ENCODE peak calls at places on chromosomes 12 and 14, in five cellular contexts. Z is HepG2, P is HCT116, A is K562, Q is GM12878. H is an unnamed sample.

GRCh38 chr14:24264298-24264697 is 1.3 kb upstream of the TGM1 start:
- DNase-seq in Z (no peak), P (no peak), A (no peak), Q (no peak), H (no peak)

GRCh38 chr14:69710378-69710777 is 56.6 kb upstream of the SRSF5 start:
- DNase-seq in Z (no peak), P (no peak), A (no peak), Q (no peak), H (no peak)

GRCh38 chr14:96091941-96092411 is 52.8 kb downstream of the C14orf132 start:
- DNase-seq in Z (no peak), P (no peak), A (no peak), Q (no peak), H (no peak)

GRCh38 chr14:104895207-104895785 is 29.4 kb upstream of the PLD4 start:
- DNase-seq in Z (no peak), P (no peak), A (no peak), Q (no peak), H (no peak)

GRCh38 chr14:23086565-23086964 is 8.4 kb downstream of the ACIN1 start:
- DNase-seq in Z (no peak), P (no peak), A (no peak), Q (no peak), H (no peak)

GRCh38 chr12:100359822-100360221 is 2.9 kb downstream of the SLC17A8 start:
- DNase-seq in Z (no peak), P (no peak), A (no peak), Q (no peak), H (no peak)

GRCh38 chr14:32950584-32950983 is 11.9 kb downstream of the NPAS3 start:
- DNase-seq in Z (no peak), P (no peak), A (no peak), Q (no peak), H (no peak)

GRCh38 chr14:56390859-56391258 is 188.7 kb upstream of the TMEM260 start:
- DNase-seq in Z (no peak), P (peak; percentile 4), A (no peak), Q (no peak), H (no peak)

GRCh38 chr14:101083564-101084435 is 180.3 kb upstream of the RTL1 start:
- DNase-seq in Z (peak; percentile 20), P (peak; percentile 46), A (peak; percentile 41), Q (no peak), H (no peak)

GRCh38 chr12:7512528-7512927 is 9.0 kb upstream of the CD163 start:
- DNase-seq in Z (peak; percentile 51), P (peak; percentile 38), A (no peak), Q (no peak), H (no peak)

GRCh38 chr12:128801879-128802391 is 21.8 kb downstream of the SLC15A4 start:
- DNase-seq in Z (no peak), P (no peak), A (no peak), Q (no peak), H (no peak)

GRCh38 chr12:544941-545635 is 85.3 kb downstream of the B4GALNT3 start:
- DNase-seq in Z (no peak), P (no peak), A (no peak), Q (no peak), H (no peak)

GRCh38 chr12:88144037-88144436 is 1.9 kb downstream of the TMTC3 start:
- DNase-seq in Z (no peak), P (no peak), A (no peak), Q (no peak), H (no peak)

GRCh38 chr12:93167841-93168492 is 209.8 kb upstream of the NUDT4 start:
- DNase-seq in Z (peak; percentile 20), P (no peak), A (no peak), Q (peak; percentile 95), H (no peak)

GRCh38 chr14:91354979-91355685 is 62.5 kb downstream of the CCDC88C start:
- DNase-seq in Z (no peak), P (no peak), A (peak; percentile 32), Q (no peak), H (peak; percentile 75)

GRCh38 chr14:100078997-100079561 is 13.9 kb downstream of the EVL start:
- DNase-seq in Z (no peak), P (no peak), A (peak; percentile 56), Q (no peak), H (peak; percentile 61)

GRCh38 chr14:76919431-76919810 is 93.2 kb downstream of the LRRC74A start:
- DNase-seq in Z (no peak), P (no peak), A (no peak), Q (no peak), H (no peak)

GRCh38 chr14:96120941-96121340 is 81.8 kb downstream of the C14orf132 start:
- DNase-seq in Z (no peak), P (no peak), A (no peak), Q (no peak), H (no peak)

GRCh38 chr14:56798447-56799326 is 11.6 kb downstream of the OTX2 start:
- DNase-seq in Z (no peak), P (no peak), A (no peak), Q (no peak), H (no peak)

GRCh38 chr14:46322730-46323425 is 328.7 kb downstream of the RPL10L start:
- DNase-seq in Z (no peak), P (no peak), A (no peak), Q (no peak), H (no peak)

GRCh38 chr14:88005978-88006851 is 1.3 kb downstream of the GPR65 start:
- DNase-seq in Z (no peak), P (no peak), A (no peak), Q (peak; percentile 77), H (no peak)

GRCh38 chr14:97468220-97468619 is 671.0 kb downstream of the VRK1 start:
- DNase-seq in Z (no peak), P (no peak), A (no peak), Q (no peak), H (no peak)

GRCh38 chr12:2836004-2836403 is 1.2 kb upstream of the NRIP2 start:
- DNase-seq in Z (no peak), P (no peak), A (no peak), Q (no peak), H (no peak)

GRCh38 chr12:57627504-57628279 is 5.3 kb downstream of the B4GALNT1 start:
- DNase-seq in Z (no peak), P (no peak), A (no peak), Q (no peak), H (peak; percentile 27)

GRCh38 chr12:98595152-98595988 is 1.9 kb downstream of the SLC25A3 start:
- DNase-seq in Z (peak; percentile 29), P (no peak), A (no peak), Q (no peak), H (no peak)

GRCh38 chr12:98591209-98591608 is 2.3 kb upstream of the SLC25A3 start:
- DNase-seq in Z (peak; percentile 31), P (no peak), A (peak; percentile 42), Q (no peak), H (no peak)

GRCh38 chr12:98593351-98594049 is at the start of gene SLC25A3:
- DNase-seq in Z (peak; percentile 94), P (peak; percentile 96), A (peak; percentile 97), Q (peak; percentile 95), H (peak; percentile 95)

GRCh38 chr12:98592825-98593322 is 612 bp upstream of the SLC25A3 start:
- DNase-seq in Z (no peak), P (no peak), A (peak; percentile 25), Q (no peak), H (peak; percentile 46)

GRCh38 chr12:98594050-98594853 is 766 bp downstream of the SLC25A3 start:
- DNase-seq in Z (no peak), P (no peak), A (no peak), Q (no peak), H (peak; percentile 36)
- TF ChIP-seq JUND in Z (no peak), P (no peak), A (no peak), Q (no peak), H (no peak)

DNA sequence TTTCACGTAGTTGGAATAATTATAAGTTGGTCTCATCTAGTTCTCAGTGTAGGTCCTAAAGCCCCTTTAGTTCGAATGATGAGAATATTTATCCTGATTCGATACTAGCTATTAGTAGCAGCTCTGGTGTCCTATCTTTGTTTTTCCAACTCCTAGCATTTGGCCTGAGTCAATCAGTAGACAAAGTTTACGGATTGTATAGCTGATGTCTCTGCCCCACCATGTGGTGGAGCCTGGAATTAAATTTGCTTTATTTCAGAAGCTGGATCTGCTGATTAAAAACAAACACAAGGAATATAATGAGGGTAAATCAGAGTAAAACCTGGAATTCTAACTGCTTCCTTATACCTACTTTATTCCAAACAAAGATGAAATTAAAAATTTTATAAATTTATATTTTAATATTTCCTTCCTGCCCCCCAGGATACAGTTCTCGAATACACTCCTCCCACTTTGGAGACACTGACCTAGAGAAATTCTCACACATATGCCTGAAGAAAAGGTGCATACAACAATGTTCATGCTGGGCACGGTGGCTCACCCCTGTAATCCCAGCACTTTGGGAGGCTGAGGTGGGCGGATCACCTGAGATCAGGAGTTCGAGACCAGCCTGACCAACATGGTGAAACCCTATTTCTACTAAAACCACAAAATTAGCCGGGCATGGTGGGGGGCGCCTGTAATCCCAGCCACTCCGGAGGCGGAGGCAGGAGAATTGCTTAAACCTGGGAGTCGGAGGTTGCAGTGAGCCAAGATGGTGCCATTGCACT is 7.6 kb upstream of the BRMS1L start:
- DNase-seq in Z (peak; percentile 86), P (no peak), A (peak; percentile 39), Q (no peak), H (peak; percentile 72)
- TF ChIP-seq REST in Z (no peak), P (no peak), A (no peak), Q (no peak), H (no peak)

DNA sequence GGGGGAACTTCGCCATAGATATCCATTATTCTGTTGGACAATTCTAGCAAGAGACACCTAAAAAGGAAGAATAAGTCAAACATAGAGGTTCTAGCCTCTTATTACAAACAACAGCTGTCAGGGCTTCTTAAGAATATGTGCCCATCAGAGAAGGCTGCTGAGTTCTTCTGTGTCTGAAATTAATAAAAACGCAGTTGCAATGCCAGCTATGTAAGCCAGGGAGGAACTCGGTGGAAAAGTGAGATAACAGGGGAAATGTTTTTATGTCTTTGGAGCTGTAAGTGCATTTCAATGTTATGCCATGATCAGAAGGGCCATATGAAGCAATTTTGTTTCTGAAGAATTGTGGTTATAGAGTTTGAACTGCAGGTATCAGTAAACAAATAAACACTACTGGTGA is 95.0 kb downstream of the SYT1 start:
- DNase-seq in Z (no peak), P (no peak), A (no peak), Q (no peak), H (no peak)
- TF ChIP-seq JUND in Z (no peak), P (no peak), A (no peak), Q (no peak), H (no peak)

DNA sequence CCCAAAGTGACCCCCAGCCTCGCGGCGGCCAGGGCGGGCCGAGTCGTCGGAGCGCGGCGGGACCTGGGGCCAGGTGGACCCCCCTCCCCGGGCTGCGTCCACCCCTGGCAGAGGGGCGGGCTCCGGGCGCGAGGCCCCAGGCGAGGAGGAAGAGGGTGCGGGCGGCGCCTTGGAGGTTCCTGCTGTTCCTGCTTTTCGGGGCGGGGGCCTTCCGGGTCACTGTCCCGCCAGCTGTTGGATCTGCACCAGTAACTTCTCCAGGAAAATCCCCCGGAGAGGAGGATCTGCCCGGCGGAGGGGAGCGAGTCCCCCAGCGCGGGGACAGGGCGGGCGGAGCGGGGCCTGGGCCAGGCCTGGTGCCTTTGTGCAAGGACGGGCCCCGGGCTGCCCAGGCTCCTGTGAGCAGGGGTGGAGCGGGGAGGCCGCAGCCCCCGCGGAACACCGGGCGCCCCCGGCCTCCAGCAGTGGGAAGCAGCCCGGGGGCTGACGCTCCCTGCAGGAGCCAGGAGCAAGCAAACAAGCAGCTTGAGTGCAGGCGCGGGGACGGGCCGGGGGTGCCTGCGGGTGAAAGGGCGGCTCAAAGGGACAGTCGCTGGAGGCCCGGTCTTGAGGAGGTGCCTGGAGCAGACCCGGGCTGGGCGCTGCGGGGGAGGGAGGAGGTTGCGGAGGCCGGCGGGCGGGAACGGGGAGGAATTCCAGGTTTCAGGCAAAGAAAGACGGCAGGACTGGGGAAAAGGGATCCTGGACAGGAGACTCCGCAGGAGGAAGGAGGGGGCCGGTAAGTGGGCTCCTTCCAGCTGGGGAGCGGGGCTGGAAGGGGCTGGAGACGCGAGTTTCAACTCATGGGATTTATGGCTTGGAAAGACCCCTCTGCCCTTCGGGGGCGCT is 15.5 kb downstream of the TNFAIP2 start:
- DNase-seq in Z (no peak), P (no peak), A (no peak), Q (no peak), H (no peak)
- TF ChIP-seq REST in Z (no peak), P (no peak), A (no peak), Q (no peak), H (no peak)

H was measured in SK-N-SH.